ENCODE peak calls at places on chromosomes 6 and 20, in nine cellular contexts. B, W, F, L, Z, S, U, A and K are unnamed samples.

GRCh38 chr6:166900956-166901607 is 55.3 kb downstream of the RNASET2 start:
- DNase-seq in Z (no peak), L (no peak), U (no peak), A (no peak), W (no peak), F (no peak), B (no peak), S (no peak), K (no peak)

GRCh38 chr6:168228676-168229367 is 90.8 kb downstream of the DACT2 start:
- DNase-seq in Z (no peak), L (no peak), B (no peak), S (no peak), U (no peak), F (no peak), A (no peak), W (no peak), K (no peak)

GRCh38 chr6:42013134-42013516 is 37.2 kb upstream of the TAF8 start:
- DNase-seq in U (peak; percentile 79), S (no peak), B (no peak), F (no peak), W (no peak), L (peak; percentile 53), Z (no peak), A (no peak), K (no peak)

GRCh38 chr20:64115171-64115911 is 8.0 kb upstream of the NPBWR2 start:
- DNase-seq in S (no peak), U (no peak), W (no peak), F (no peak), Z (no peak), A (no peak), B (no peak), L (no peak), K (no peak)

GRCh38 chr6:35363293-35363750 is 21.0 kb downstream of the PPARD start:
- DNase-seq in U (peak; percentile 56), F (peak; percentile 44), Z (no peak), B (no peak), A (no peak), L (peak; percentile 66), S (no peak), W (no peak), K (no peak)

GRCh38 chr6:149043476-149044130 is 273.9 kb upstream of the TAB2 start:
- DNase-seq in L (peak; percentile 42), S (no peak), F (peak; percentile 68), Z (no peak), A (no peak), W (no peak), B (no peak), U (no peak), K (no peak)

GRCh38 chr20:40268321-40269075 is 420.5 kb downstream of the MAFB start:
- DNase-seq in U (no peak), A (no peak), S (no peak), B (no peak), L (no peak), W (no peak), Z (no peak), F (no peak), K (no peak)

GRCh38 chr20:37276494-37277252 is 12.8 kb upstream of the MANBAL start:
- DNase-seq in F (no peak), U (peak; percentile 83), W (no peak), B (peak; percentile 84), A (peak; percentile 54), S (no peak), L (peak; percentile 87), Z (no peak), K (no peak)

GRCh38 chr20:53896041-53896440 is 174.4 kb downstream of the BCAS1 start:
- DNase-seq in U (no peak), L (no peak), B (no peak), A (no peak), Z (no peak), F (no peak), W (no peak), S (no peak), K (no peak)

GRCh38 chr6:71707059-71707458 is 179.3 kb upstream of the RIMS1 start:
- DNase-seq in U (no peak), B (no peak), F (peak; percentile 6), A (no peak), S (no peak), Z (no peak), W (no peak), L (no peak), K (no peak)

GRCh38 chr6:24926192-24926591 is 9.6 kb downstream of the RIPOR2 start:
- DNase-seq in S (no peak), F (peak; percentile 31), W (no peak), A (no peak), Z (no peak), U (no peak), L (no peak), B (no peak), K (no peak)

GRCh38 chr6:140794544-140794943 is 1338.2 kb upstream of the GJE1 start:
- DNase-seq in S (no peak), W (no peak), A (no peak), U (no peak), B (no peak), F (no peak), Z (no peak), L (no peak), K (no peak)

GRCh38 chr6:105170066-105170465 is 9.7 kb downstream of the POPDC3 start:
- DNase-seq in A (no peak), S (no peak), B (no peak), U (peak; percentile 45), L (peak; percentile 64), F (no peak), W (no peak), Z (no peak), K (no peak)

GRCh38 chr6:27312950-27313271 is 838 bp upstream of the POM121L2 start:
- DNase-seq in A (no peak), S (no peak), B (no peak), L (no peak), U (no peak), F (no peak), W (no peak), Z (no peak), K (no peak)

GRCh38 chr20:45366631-45367030 is 3.7 kb downstream of the SYS1 start:
- DNase-seq in F (no peak), S (no peak), Z (no peak), U (no peak), L (no peak), A (no peak), B (no peak), W (no peak), K (no peak)
- H3K27ac ChIP-seq in F (no peak overlapping the region), S (no peak overlapping the region), Z (no peak overlapping the region), U (no peak overlapping the region), L (no peak overlapping the region), A (no peak overlapping the region), B (no peak overlapping the region), W (no peak overlapping the region), K (no peak overlapping the region)

GRCh38 chr20:2798814-2799213 is 1.6 kb downstream of the CPXM1 start:
- DNase-seq in L (peak; percentile 36), A (no peak), Z (no peak), S (no peak), F (peak; percentile 84), B (no peak), U (no peak), W (peak; percentile 30), K (no peak)

GRCh38 chr20:2799271-2799670 is 1.2 kb downstream of the CPXM1 start:
- DNase-seq in B (no peak), L (no peak), W (peak; percentile 32), A (no peak), Z (no peak), U (no peak), F (no peak), S (no peak), K (no peak)

GRCh38 chr20:2801459-2801728 is 967 bp upstream of the CPXM1 start:
- DNase-seq in U (no peak), A (no peak), W (no peak), Z (no peak), F (no peak), B (no peak), L (no peak), S (no peak), K (no peak)

GRCh38 chr20:2799688-2800589 is 488 bp downstream of the CPXM1 start:
- DNase-seq in B (peak; percentile 54), L (peak; percentile 55), U (peak; percentile 16), Z (no peak), F (peak; percentile 65), A (no peak), S (no peak), W (peak; percentile 30), K (no peak)

DNA sequence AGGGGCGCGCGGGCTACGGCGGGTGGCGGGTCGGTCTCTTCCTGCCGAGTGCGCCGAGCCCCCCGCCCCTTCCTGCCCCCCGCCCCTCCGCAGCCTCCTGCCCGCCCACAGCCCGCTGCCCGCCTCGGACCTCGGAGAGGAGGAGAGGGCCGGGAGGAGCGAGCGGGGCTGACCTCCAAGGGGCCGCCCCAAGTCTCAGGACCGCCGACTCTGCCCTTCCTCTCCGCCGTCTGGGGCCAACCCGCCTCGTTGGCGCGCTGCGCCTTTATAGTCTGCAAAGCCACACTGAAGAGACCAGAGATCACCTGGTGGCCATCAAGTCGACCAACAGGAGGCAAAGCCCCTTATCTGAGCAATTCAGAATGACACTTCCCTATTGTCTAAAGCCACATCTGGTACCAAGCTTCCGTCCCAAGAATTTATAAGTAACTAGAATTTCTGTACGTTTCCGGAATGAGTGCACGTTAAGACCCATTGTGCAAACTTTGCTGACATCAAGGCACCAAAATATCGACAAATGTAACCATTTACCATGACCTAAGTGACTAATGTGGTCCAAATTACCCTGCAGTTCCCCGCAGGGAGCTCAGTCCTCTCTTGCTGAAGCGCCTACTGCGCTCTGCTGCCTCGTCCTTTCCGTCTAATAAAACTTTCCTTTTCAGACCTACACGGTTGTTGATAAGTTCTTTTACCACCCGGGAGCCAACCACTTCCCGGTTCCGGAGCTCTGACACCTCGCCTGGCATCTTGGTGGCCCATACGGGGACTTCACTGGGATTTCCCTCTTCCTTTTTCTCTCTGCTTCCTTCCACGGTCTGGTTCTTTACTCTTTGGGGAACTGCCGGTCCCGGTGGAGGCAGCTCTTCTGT is at the start of gene CPXM1:
- DNase-seq in L (no peak), S (peak; percentile 66), W (no peak), A (no peak), U (no peak), Z (no peak), B (no peak), F (peak; percentile 91), K (no peak)
- H3K27ac ChIP-seq in L (no peak within 1 kb of the TSS), S (peak within 1 kb of the TSS; percentile 80), W (peak within 1 kb of the TSS; percentile 9), A (no peak within 1 kb of the TSS), U (no peak within 1 kb of the TSS), Z (no peak within 1 kb of the TSS), B (no peak within 1 kb of the TSS), F (peak within 1 kb of the TSS; percentile 22), K (no peak within 1 kb of the TSS)

DNA sequence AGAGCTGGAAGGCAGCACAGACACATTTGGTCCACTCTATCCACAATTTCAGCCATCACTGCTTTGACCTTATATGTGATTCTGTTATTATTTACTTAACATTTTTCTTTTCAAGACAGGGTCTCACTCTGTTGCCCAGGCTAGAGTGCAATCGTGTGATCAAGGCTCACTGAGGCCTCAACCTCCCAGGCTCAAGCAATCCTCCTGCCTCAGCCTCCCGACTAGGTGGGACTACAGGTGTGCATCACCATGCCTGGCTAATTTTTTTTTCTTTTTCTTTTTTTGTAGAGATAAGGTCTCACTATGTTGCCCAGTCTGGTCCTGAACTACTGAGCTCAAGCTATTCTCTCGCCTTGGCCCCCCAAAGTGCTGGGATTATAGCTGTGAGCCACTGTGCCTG is 40.3 kb downstream of the BCL2L1 start:
- DNase-seq in U (no peak), A (no peak), L (no peak), F (no peak), S (no peak), Z (no peak), B (no peak), W (no peak), K (no peak)
- H3K27ac ChIP-seq in U (no peak overlapping the region), A (peak overlapping the region; percentile 78), L (no peak overlapping the region), F (no peak overlapping the region), S (no peak overlapping the region), Z (no peak overlapping the region), B (no peak overlapping the region), W (no peak overlapping the region), K (no peak overlapping the region)

GRCh38 chr6:20892365-20892764 is 358.1 kb downstream of the CDKAL1 start:
- DNase-seq in A (no peak), U (no peak), W (no peak), B (no peak), F (no peak), Z (no peak), L (no peak), S (no peak), K (no peak)
- H3K27ac ChIP-seq in A (no peak overlapping the region), U (no peak overlapping the region), W (no peak overlapping the region), B (no peak overlapping the region), F (no peak overlapping the region), Z (no peak overlapping the region), L (no peak overlapping the region), S (no peak overlapping the region), K (no peak overlapping the region)